ENCODE peak calls at places on chromosomes 1 and 21, in ten cellular contexts. W, M, L, P, D, I, H, B, Q and N are unnamed samples.

GRCh38 chr1:24547195-24547594 is 8.7 kb upstream of the NCMAP start:
- DNase-seq in L (no peak), P (no peak), B (peak), M (no peak), W (no peak), H (no peak), D (no peak), I (no peak), Q (no peak), N (no peak)

GRCh38 chr1:229640455-229640854 is 14.4 kb downstream of the URB2 start:
- DNase-seq in M (no peak), L (no peak), W (no peak), B (no peak), H (no peak), P (no peak), I (no peak), D (no peak), Q (peak), N (no peak)

GRCh38 chr1:201261771-201262547 is 21.3 kb upstream of the PKP1 start:
- DNase-seq in W (no peak), P (no peak), M (no peak), B (no peak), L (no peak), Q (no peak), D (no peak), H (no peak), I (no peak), N (no peak)

GRCh38 chr21:42862774-42863503 is 16.4 kb downstream of the WDR4 start:
- DNase-seq in D (peak), P (no peak), I (no peak), B (peak), H (no peak), W (no peak), Q (no peak), L (no peak), M (no peak), N (no peak)

GRCh38 chr1:32346532-32347157 is 10.6 kb upstream of the MARCKSL1 start:
- DNase-seq in H (no peak), P (no peak), Q (no peak), W (no peak), D (no peak), M (no peak), L (no peak), I (no peak), B (no peak), N (no peak)

GRCh38 chr21:26809745-26810144 is 35.5 kb downstream of the ADAMTS1 start:
- DNase-seq in B (no peak), D (no peak), M (no peak), L (no peak), H (no peak), Q (no peak), P (no peak), I (no peak), W (no peak), N (no peak)

GRCh38 chr1:26049531-26050254 is 3.8 kb upstream of the SLC30A2 start:
- DNase-seq in W (no peak), I (no peak), D (no peak), H (no peak), Q (no peak), M (peak), P (no peak), B (no peak), L (no peak), N (no peak)

GRCh38 chr21:37796011-37796410 is 120.2 kb downstream of the KCNJ6 start:
- DNase-seq in I (no peak), P (no peak), H (no peak), L (no peak), M (no peak), Q (no peak), D (no peak), W (no peak), B (no peak), N (no peak)

GRCh38 chr1:17948594-17948993 is 159.0 kb upstream of the IGSF21 start:
- DNase-seq in H (no peak), I (no peak), L (no peak), D (no peak), M (no peak), P (no peak), B (no peak), Q (no peak), W (no peak), N (no peak)

GRCh38 chr1:202805886-202806511 is 2.2 kb downstream of the KDM5B start:
- DNase-seq in B (no peak), L (peak), M (no peak), P (no peak), Q (no peak), W (no peak), H (peak), D (no peak), I (peak), N (peak)

GRCh38 chr1:203055983-203056382 is 29.7 kb downstream of the PPFIA4 start:
- DNase-seq in P (no peak), M (peak), Q (no peak), I (no peak), L (no peak), W (no peak), H (no peak), B (no peak), D (no peak), N (no peak)

GRCh38 chr1:59738591-59739015 is 76.1 kb upstream of the HOOK1 start:
- DNase-seq in L (no peak), P (no peak), D (no peak), B (no peak), H (no peak), I (no peak), Q (no peak), W (no peak), M (no peak), N (no peak)

GRCh38 chr1:40659649-40659947 is 5.9 kb downstream of the RIMS3 start:
- DNase-seq in M (no peak), B (no peak), W (no peak), D (no peak), H (no peak), I (no peak), L (no peak), Q (no peak), P (no peak), N (no peak)

GRCh38 chr1:105544475-105544874 is 1512.0 kb upstream of the PRMT6 start:
- DNase-seq in B (no peak), L (no peak), M (no peak), D (no peak), I (no peak), W (no peak), P (no peak), Q (no peak), H (no peak), N (no peak)

GRCh38 chr1:87051965-87052364 is 137.5 kb downstream of the HS2ST1 start:
- DNase-seq in W (no peak), I (no peak), H (no peak), P (no peak), M (no peak), L (no peak), B (no peak), D (no peak), Q (no peak), N (no peak)

GRCh38 chr1:209046935-209047334 is 536.6 kb upstream of the CAMK1G start:
- DNase-seq in B (no peak), P (no peak), D (no peak), Q (no peak), W (no peak), I (no peak), L (no peak), M (no peak), H (no peak), N (no peak)

GRCh38 chr1:55876276-55877060 is 661.3 kb upstream of the USP24 start:
- DNase-seq in H (no peak), D (no peak), B (no peak), P (no peak), M (peak), L (no peak), Q (no peak), W (no peak), I (no peak), N (no peak)

GRCh38 chr1:47527653-47528272 is 89.9 kb downstream of the FOXD2 start:
- DNase-seq in H (no peak), D (peak), Q (peak), P (no peak), L (peak), I (no peak), M (no peak), B (peak), W (no peak), N (peak)

GRCh38 chr21:29233611-29234540 is 64.8 kb upstream of the BACH1 start:
- DNase-seq in B (no peak), Q (no peak), M (no peak), H (peak), L (no peak), D (peak), I (peak), P (peak), W (no peak), N (no peak)

GRCh38 chr1:91793189-91793588 is 92.8 kb downstream of the TGFBR3 start:
- DNase-seq in M (no peak), I (no peak), D (no peak), P (no peak), B (no peak), Q (no peak), H (no peak), W (no peak), L (no peak), N (no peak)

GRCh38 chr1:46539968-46540367 is 11.5 kb downstream of the KNCN start:
- DNase-seq in H (no peak), M (no peak), P (no peak), L (no peak), D (no peak), B (no peak), W (no peak), I (no peak), Q (no peak), N (no peak)

GRCh38 chr1:201329801-201330200 is 46.5 kb downstream of the PKP1 start:
- DNase-seq in I (no peak), Q (no peak), B (no peak), H (no peak), L (no peak), W (no peak), M (no peak), P (no peak), D (no peak), N (no peak)